ENCODE peak calls at places on chromosomes 16 and 17, in ten cellular contexts. R is caudate nucleus; L is gastrocnemius medialis; D is activated CD8-positive, alpha-beta memory T cell treated with anti-CD3 and anti-CD28 coated beads, Interleukin-2, amount 50 U/mL, for 4 hours; A is stimulated activated CD4-positive, alpha-beta T cell treated with anti-CD3 and anti-CD28 coated beads, Interleukin-15, amount 100 ng/mL, for 24 hours; C is mucosa of gallbladder; J is kidney epithelial cell; E is HT1080; B is T-cell; F is activated naive CD8-positive, alpha-beta T cell treated with anti-CD3 and anti-CD28 coated beads, Interleukin-2, amount 50 U/mL, for 16 hours. O is an unnamed sample.

GRCh38 chr16:79099701-79100100 is 500.8 kb downstream of the MAF start:
- DNase-seq in A (no peak), R (no peak), J (no peak), B (no peak), F (no peak), E (no peak), C (no peak), L (no peak), D (no peak), O (no peak)

GRCh38 chr16:24717411-24717810 is 12.0 kb upstream of the TNRC6A start:
- DNase-seq in B (no peak), R (no peak), E (no peak), C (peak; percentile 42), J (no peak), L (no peak), F (no peak), A (no peak), D (no peak), O (no peak)

GRCh38 chr17:8532021-8532420 is 96.3 kb downstream of the NDEL1 start:
- DNase-seq in J (no peak), F (no peak), A (no peak), E (no peak), B (no peak), L (no peak), C (peak; percentile 40), D (no peak), R (no peak), O (no peak)

GRCh38 chr16:24848065-24848464 is 2.3 kb downstream of the SLC5A11 start:
- DNase-seq in L (no peak), B (no peak), F (no peak), E (peak; percentile 88), C (no peak), R (no peak), J (no peak), D (no peak), A (no peak), O (no peak)

GRCh38 chr17:79126139-79126538 is 51.5 kb downstream of the ENGASE start:
- DNase-seq in J (no peak), L (no peak), B (no peak), R (no peak), F (no peak), A (peak; percentile 10), C (no peak), D (no peak), E (no peak), O (no peak)

GRCh38 chr16:22915003-22915402 is 101.0 kb downstream of the HS3ST2 start:
- DNase-seq in J (no peak), R (no peak), L (no peak), E (no peak), B (no peak), A (no peak), F (no peak), D (no peak), C (no peak), O (no peak)

GRCh38 chr16:10090816-10091215 is 91.4 kb downstream of the GRIN2A start:
- DNase-seq in C (no peak), R (no peak), L (no peak), E (peak; percentile 18), F (no peak), A (no peak), D (no peak), B (no peak), J (no peak), O (no peak)

GRCh38 chr17:77151236-77151635 is 10.5 kb downstream of the SEC14L1 start:
- DNase-seq in E (no peak), F (no peak), A (no peak), B (no peak), L (no peak), J (no peak), R (no peak), C (no peak), D (no peak), O (no peak)

GRCh38 chr17:16215002-16215272 is 397 bp downstream of the NCOR1 start:
- DNase-seq in C (peak; percentile 18), R (no peak), A (peak; percentile 63), E (peak; percentile 42), B (no peak), D (peak; percentile 33), L (peak; percentile 7), J (no peak), F (no peak), O (peak; percentile 63)

GRCh38 chr17:30323895-30324319 is 9.9 kb downstream of the TMIGD1 start:
- DNase-seq in A (peak; percentile 48), J (no peak), B (peak; percentile 12), C (no peak), L (no peak), R (no peak), E (peak; percentile 71), F (no peak), D (peak; percentile 24), O (peak; percentile 52)

GRCh38 chr17:73613947-73614655 is 30.1 kb downstream of the SDK2 start:
- DNase-seq in C (no peak), D (no peak), E (no peak), F (no peak), B (no peak), R (no peak), L (no peak), A (no peak), J (no peak), O (no peak)

GRCh38 chr17:10357768-10358167 is 15.0 kb downstream of the MYH13 start:
- DNase-seq in D (peak; percentile 26), B (no peak), L (no peak), A (peak; percentile 34), J (no peak), F (no peak), C (no peak), R (no peak), E (no peak), O (no peak)

GRCh38 chr16:4521971-4522623 is 16.5 kb downstream of the CDIP1 start:
- DNase-seq in J (no peak), A (no peak), B (no peak), E (no peak), D (no peak), R (peak; percentile 61), C (no peak), F (no peak), L (no peak), O (no peak)

GRCh38 chr17:74394977-74395376 is 27.7 kb downstream of the GPR142 start:
- DNase-seq in A (no peak), D (no peak), B (no peak), L (peak; percentile 78), J (no peak), E (no peak), C (no peak), F (no peak), R (no peak), O (peak; percentile 64)

GRCh38 chr17:82378741-82379021 is 7.1 kb downstream of the UTS2R start:
- DNase-seq in J (no peak), F (no peak), B (no peak), E (no peak), C (no peak), A (no peak), D (no peak), R (no peak), L (no peak), O (no peak)

GRCh38 chr16:15457958-15458357 is 23.6 kb downstream of the BMERB1 start:
- DNase-seq in L (no peak), C (no peak), E (no peak), D (no peak), R (no peak), J (no peak), F (no peak), B (no peak), A (no peak), O (no peak)

GRCh38 chr16:28292731-28293588 is 635 bp downstream of the SBK1 start:
- DNase-seq in F (no peak), C (no peak), R (no peak), E (no peak), B (no peak), L (no peak), J (no peak), D (no peak), A (peak; percentile 36), O (no peak)

GRCh38 chr16:3348547-3349167 is 7.0 kb upstream of the OR2C1 start:
- DNase-seq in J (no peak), B (no peak), F (no peak), A (no peak), C (no peak), D (no peak), L (no peak), E (no peak), R (no peak), O (no peak)

GRCh38 chr16:14240216-14240843 is 169.2 kb downstream of the MRTFB start:
- DNase-seq in R (no peak), L (no peak), C (peak; percentile 15), J (no peak), D (no peak), B (no peak), E (no peak), F (no peak), A (no peak), O (no peak)

GRCh38 chr16:59880626-59881025 is 1146.5 kb upstream of the GOT2 start:
- DNase-seq in C (no peak), J (no peak), L (no peak), R (no peak), A (no peak), B (no peak), F (no peak), E (no peak), D (no peak), O (no peak)

GRCh38 chr16:1906846-1907165 is 11.4 kb downstream of the HS3ST6 start:
- DNase-seq in R (no peak), B (no peak), J (no peak), C (no peak), A (no peak), L (no peak), F (no peak), E (no peak), D (no peak), O (no peak)

GRCh38 chr16:54931041-54931756 is 534 bp downstream of the IRX5 start:
- DNase-seq in C (no peak), J (no peak), F (no peak), L (no peak), E (no peak), B (no peak), D (no peak), A (peak; percentile 42), R (no peak), O (no peak)

GRCh38 chr17:56723471-56723870 is 110.2 kb downstream of the C17orf67 start:
- DNase-seq in R (no peak), A (no peak), B (no peak), D (no peak), F (no peak), E (no peak), L (no peak), C (no peak), J (no peak), O (no peak)

GRCh38 chr16:86761117-86761971 is 183.0 kb downstream of the FOXL1 start:
- DNase-seq in D (peak; percentile 43), B (peak; percentile 33), E (peak; percentile 39), L (no peak), C (peak; percentile 52), J (no peak), F (no peak), R (peak; percentile 3), A (peak; percentile 68), O (peak; percentile 68)

GRCh38 chr17:67491009-67491677 is 114.1 kb downstream of the PITPNC1 start:
- DNase-seq in C (peak; percentile 81), R (peak; percentile 65), F (no peak), E (peak; percentile 94), L (peak; percentile 86), D (no peak), J (peak; percentile 88), A (no peak), B (no peak), O (peak; percentile 49)

GRCh38 chr17:28549274-28550132 is 2.9 kb downstream of the UNC119 start:
- DNase-seq in R (no peak), F (no peak), A (peak; percentile 65), C (no peak), L (no peak), D (peak; percentile 42), J (no peak), B (peak; percentile 61), E (no peak), O (no peak)

GRCh38 chr17:39980402-39981206 is at the start of gene PSMD3:
- DNase-seq in A (peak; percentile 99), B (peak; percentile 94), R (peak; percentile 99), L (peak; percentile 97), E (peak; percentile 100), F (peak; percentile 93), J (peak; percentile 98), D (peak; percentile 97), C (peak; percentile 100), O (peak; percentile 99)

GRCh38 chr16:49283376-49284049 is 1.9 kb upstream of the CBLN1 start:
- DNase-seq in D (no peak), E (no peak), L (no peak), C (no peak), B (no peak), F (no peak), J (no peak), A (no peak), R (no peak), O (no peak)

O was measured in ureter.